ENCODE peak calls at places on chromosomes 1 and 21, in five cellular contexts. K is pancreas, W is GM20000, Y is AG04449, S is fibroblast of mammary gland. V is an unnamed sample.
A peak's percentile ranks its signal among the peaks of the same experiment; 100 is the strongest.

GRCh38 chr1:46517010-46517600 is 27.5 kb downstream of the DMBX1 start:
- DNase-seq in Y (no peak), S (no peak), W (no peak), K (peak; percentile 94), V (no peak)

GRCh38 chr21:39094847-39095525 is 88.3 kb downstream of the PSMG1 start:
- DNase-seq in Y (peak; percentile 88), W (no peak), K (no peak), S (peak; percentile 37), V (no peak)

GRCh38 chr21:41112740-41113692 is 54.9 kb upstream of the BACE2 start:
- DNase-seq in W (no peak), Y (peak; percentile 92), S (peak; percentile 67), K (no peak), V (no peak)

GRCh38 chr1:58005212-58005611 is 541.3 kb downstream of the OMA1 start:
- DNase-seq in K (no peak), S (no peak), Y (no peak), W (no peak), V (no peak)

GRCh38 chr21:41766051-41766882 is 585 bp downstream of the RIPK4 start:
- DNase-seq in S (no peak), K (no peak), W (no peak), Y (no peak), V (no peak)

GRCh38 chr1:70142120-70142519 is 63.3 kb downstream of the LRRC40 start:
- DNase-seq in S (peak; percentile 58), W (no peak), Y (no peak), K (no peak), V (no peak)

GRCh38 chr1:233112184-233113008 is 162.0 kb downstream of the NTPCR start:
- DNase-seq in K (no peak), W (no peak), S (no peak), Y (no peak), V (peak; percentile 23)

GRCh38 chr21:21631961-21632360 is 633.8 kb downstream of the NCAM2 start:
- DNase-seq in S (peak; percentile 51), K (no peak), W (no peak), Y (no peak), V (no peak)

GRCh38 chr1:206005234-206005633 is 2.0 kb upstream of the RAB7B start:
- DNase-seq in Y (no peak), S (no peak), W (no peak), K (no peak), V (no peak)

GRCh38 chr1:150563340-150564038 is 14.3 kb downstream of the ADAMTSL4 start:
- DNase-seq in K (peak; percentile 87), S (peak; percentile 50), W (no peak), Y (no peak), V (no peak)

GRCh38 chr1:76587213-76587612 is 280.1 kb upstream of the ST6GALNAC5 start:
- DNase-seq in K (no peak), Y (no peak), S (no peak), W (no peak), V (no peak)

GRCh38 chr21:41873426-41873825 is 5.7 kb downstream of the PRDM15 start:
- DNase-seq in Y (no peak), K (no peak), W (no peak), S (no peak), V (no peak)

GRCh38 chr1:201061886-201062285 is 38.4 kb upstream of the KIF21B start:
- DNase-seq in Y (no peak), W (no peak), K (no peak), S (no peak), V (no peak)

GRCh38 chr1:105793541-105794146 is 1262.8 kb upstream of the PRMT6 start:
- DNase-seq in Y (no peak), S (peak; percentile 24), W (peak; percentile 50), K (no peak), V (peak; percentile 9)

GRCh38 chr21:34754690-34755647 is 86.2 kb downstream of the CLIC6 start:
- DNase-seq in K (no peak), W (no peak), S (no peak), Y (no peak), V (no peak)

GRCh38 chr1:111192643-111193519 is 7.6 kb downstream of the DENND2D start:
- DNase-seq in S (no peak), W (no peak), Y (no peak), K (no peak), V (peak; percentile 82)

GRCh38 chr21:43979654-43980053 is 32.5 kb upstream of the TRAPPC10 start:
- DNase-seq in W (no peak), Y (no peak), K (no peak), S (no peak), V (no peak)

GRCh38 chr1:92960395-92961130 is 699 bp downstream of the DIPK1A start:
- DNase-seq in S (peak; percentile 84), K (no peak), W (peak; percentile 70), Y (peak; percentile 41), V (peak; percentile 63)

GRCh38 chr1:7785108-7785507 is 1.0 kb downstream of the PER3 start:
- DNase-seq in Y (no peak), K (no peak), S (no peak), W (no peak), V (no peak)
- TF ChIP-seq CTCF in Y (no peak), K (no peak), S (no peak), W (no peak), V (peak; percentile 14)

DNA sequence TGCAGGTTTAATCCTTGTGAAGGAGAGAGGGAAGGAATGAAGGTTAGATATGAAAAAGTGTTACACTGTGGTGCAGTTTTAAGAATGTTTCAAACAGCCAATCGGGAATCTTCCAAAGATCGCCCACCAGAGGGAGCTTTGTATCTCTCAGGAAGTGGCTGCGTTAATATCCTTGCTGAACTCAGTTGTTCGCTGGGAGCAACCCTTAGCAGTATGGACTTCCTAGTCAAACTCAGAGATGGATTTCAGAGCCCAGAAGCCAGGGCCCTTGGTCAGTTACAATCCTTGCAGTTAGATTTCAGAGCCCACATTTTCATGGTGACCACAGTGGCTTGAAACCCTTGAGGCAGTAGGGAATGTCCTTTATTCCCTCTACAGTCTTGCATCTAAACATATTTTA is 136.2 kb downstream of the NTNG1 start:
- DNase-seq in W (no peak), S (peak; percentile 65), Y (no peak), K (no peak), V (peak; percentile 22)
- TF ChIP-seq CTCF in W (no peak), S (peak; percentile 71), Y (peak; percentile 63), K (no peak), V (peak; percentile 82)

GRCh38 chr1:2514863-2515762 is 11.3 kb downstream of the PANK4 start:
- DNase-seq in Y (no peak), K (no peak), S (no peak), W (no peak), V (no peak)
- TF ChIP-seq CTCF in Y (no peak), K (no peak), S (peak; percentile 4), W (no peak), V (peak; percentile 21)

GRCh38 chr1:17549384-17549783 is 9.9 kb downstream of the ARHGEF10L start:
- DNase-seq in S (no peak), Y (no peak), K (no peak), W (no peak), V (no peak)
- TF ChIP-seq CTCF in S (no peak), Y (no peak), K (no peak), W (no peak), V (no peak)

GRCh38 chr1:17119076-17119743 is at the start of gene PADI2:
- DNase-seq in Y (no peak), S (peak; percentile 19), W (peak; percentile 82), K (peak; percentile 88), V (no peak)
- TF ChIP-seq CTCF in Y (no peak), S (no peak), W (no peak), K (no peak), V (no peak)

GRCh38 chr1:228487336-228488106 is at the start of gene RNF187:
- DNase-seq in K (peak; percentile 96), S (no peak), Y (no peak), W (peak; percentile 96), V (no peak)
- TF ChIP-seq CTCF in K (no peak), S (no peak), Y (no peak), W (no peak), V (no peak)

DNA sequence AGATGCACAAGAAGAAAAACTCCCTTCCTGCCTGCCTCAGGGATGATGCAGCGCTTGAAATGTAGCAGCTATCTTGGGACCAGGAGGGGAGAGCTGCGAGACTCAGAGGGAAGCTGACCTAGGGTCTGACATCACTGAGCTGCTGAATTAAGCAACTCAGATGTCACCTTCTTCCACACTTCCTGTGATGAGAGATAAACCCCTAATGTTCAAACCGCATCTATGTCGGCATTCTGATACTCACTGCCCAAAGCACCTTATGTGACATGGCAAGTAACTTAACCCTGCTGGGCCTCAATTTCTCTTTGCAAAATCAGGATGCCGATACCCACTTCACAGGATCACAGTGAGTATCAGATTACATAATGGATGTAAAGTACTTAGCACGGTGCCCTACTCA is 9.1 kb upstream of the AK2 start:
- DNase-seq in S (no peak), Y (no peak), W (no peak), K (no peak), V (no peak)
- TF ChIP-seq CTCF in S (no peak), Y (no peak), W (no peak), K (no peak), V (no peak)

GRCh38 chr1:32241011-32241763 is 5.8 kb upstream of the FAM167B start:
- DNase-seq in W (peak; percentile 73), S (peak; percentile 19), K (peak; percentile 91), Y (no peak), V (no peak)
- TF ChIP-seq CTCF in W (no peak), S (no peak), K (no peak), Y (no peak), V (no peak)

GRCh38 chr1:154716614-154717372 is 108.8 kb upstream of the ADAR start:
- DNase-seq in K (no peak), S (no peak), W (no peak), Y (no peak), V (no peak)
- TF ChIP-seq CTCF in K (no peak), S (no peak), W (no peak), Y (no peak), V (peak; percentile 6)

GRCh38 chr1:237429252-237429651 is 387.3 kb downstream of the RYR2 start:
- DNase-seq in S (no peak), K (no peak), W (no peak), Y (no peak), V (no peak)

GRCh38 chr1:237431448-237431847 is 389.5 kb downstream of the RYR2 start:
- DNase-seq in W (no peak), Y (no peak), K (no peak), S (no peak), V (no peak)

DNA sequence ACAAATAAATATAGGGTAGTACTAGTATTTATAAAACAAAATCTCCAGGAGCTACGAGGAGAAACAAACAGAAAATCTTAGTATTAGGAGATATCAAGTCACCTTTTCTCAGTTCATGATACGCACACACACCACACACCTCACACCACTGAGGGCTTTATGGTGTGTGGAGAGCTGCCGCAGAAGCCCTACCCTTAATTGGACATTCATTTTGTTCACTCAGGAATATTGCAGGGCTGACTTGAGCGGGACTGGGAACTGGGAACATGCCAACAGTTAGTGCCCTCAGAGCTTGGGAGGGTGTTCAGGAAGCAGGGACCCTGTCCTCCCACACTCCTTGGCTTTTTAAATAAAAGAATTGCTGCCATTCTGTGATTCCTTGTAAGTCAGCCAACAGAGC is 386.8 kb downstream of the RYR2 start:
- DNase-seq in S (no peak), W (no peak), K (no peak), Y (no peak), V (no peak)
- TF ChIP-seq CTCF in S (no peak), W (no peak), K (no peak), Y (no peak), V (no peak)